ENCODE peak calls at places on chromosome 16, in seven cellular contexts. N is GM12891, I is GM12892, E is SK-N-SH, O is HepG2, X is K562, Y is GM12878. P is an unnamed sample.

GRCh38 chr16:12651765-12652531 is 151.7 kb downstream of the CPPED1 start:
- DNase-seq in E (no peak), N (no peak), I (no peak), O (no peak), X (no peak), Y (no peak), P (no peak)

GRCh38 chr16:75624921-75625334 is 1.8 kb upstream of the ADAT1 start:
- DNase-seq in O (peak), Y (no peak), I (no peak), N (no peak), E (no peak), X (peak), P (no peak)

GRCh38 chr16:30409125-30410060 is 2.0 kb downstream of the ZNF771 start:
- DNase-seq in N (peak), Y (peak), X (peak), I (peak), E (peak), O (peak), P (peak)

GRCh38 chr16:30112197-30113030 is 923 bp downstream of the GDPD3 start:
- DNase-seq in I (peak), N (no peak), X (peak), E (peak), Y (no peak), O (peak), P (no peak)

GRCh38 chr16:67662653-67663010 is 1.9 kb downstream of the PARD6A start:
- DNase-seq in I (no peak), X (no peak), O (no peak), N (no peak), Y (no peak), E (no peak), P (no peak)

GRCh38 chr16:7236824-7237410 is 95.7 kb upstream of the RBFOX1 start:
- DNase-seq in X (no peak), I (no peak), E (peak), O (no peak), N (no peak), Y (no peak), P (no peak)

GRCh38 chr16:58507195-58507962 is 7.4 kb downstream of the NDRG4 start:
- DNase-seq in N (no peak), E (no peak), I (no peak), X (no peak), O (no peak), Y (no peak), P (no peak)

GRCh38 chr16:77777745-77778144 is 10.6 kb upstream of the VAT1L start:
- DNase-seq in O (no peak), X (no peak), N (no peak), Y (no peak), I (no peak), E (no peak), P (no peak)

GRCh38 chr16:85536411-85537330 is 76.5 kb upstream of the GSE1 start:
- DNase-seq in Y (no peak), O (peak), X (no peak), N (no peak), I (no peak), E (no peak), P (no peak)
- TF ChIP-seq TAF1 in Y (no peak), O (peak), X (no peak), N (no peak), I (no peak), E (no peak), P (no peak)

GRCh38 chr16:28012031-28012445 is 51.5 kb downstream of the GSG1L start:
- DNase-seq in Y (no peak), X (peak), E (no peak), N (no peak), O (no peak), I (no peak), P (no peak)
- TF ChIP-seq TAF1 in Y (no peak), X (no peak), E (no peak), N (no peak), O (no peak), I (no peak), P (no peak)

GRCh38 chr16:4681471-4682083 is 11.8 kb upstream of the NUDT16L1 start:
- DNase-seq in X (no peak), Y (no peak), O (no peak), I (no peak), E (no peak), N (no peak), P (no peak)
- TF ChIP-seq TAF1 in X (no peak), Y (no peak), O (no peak), I (no peak), E (no peak), N (no peak), P (no peak)

GRCh38 chr16:5416013-5416412 is 318.4 kb upstream of the EEF2KMT start:
- DNase-seq in I (no peak), N (no peak), O (no peak), Y (no peak), E (no peak), X (no peak), P (no peak)

GRCh38 chr16:5415123-5415522 is 317.5 kb upstream of the EEF2KMT start:
- DNase-seq in I (no peak), E (no peak), X (no peak), Y (no peak), N (no peak), O (no peak), P (no peak)

DNA sequence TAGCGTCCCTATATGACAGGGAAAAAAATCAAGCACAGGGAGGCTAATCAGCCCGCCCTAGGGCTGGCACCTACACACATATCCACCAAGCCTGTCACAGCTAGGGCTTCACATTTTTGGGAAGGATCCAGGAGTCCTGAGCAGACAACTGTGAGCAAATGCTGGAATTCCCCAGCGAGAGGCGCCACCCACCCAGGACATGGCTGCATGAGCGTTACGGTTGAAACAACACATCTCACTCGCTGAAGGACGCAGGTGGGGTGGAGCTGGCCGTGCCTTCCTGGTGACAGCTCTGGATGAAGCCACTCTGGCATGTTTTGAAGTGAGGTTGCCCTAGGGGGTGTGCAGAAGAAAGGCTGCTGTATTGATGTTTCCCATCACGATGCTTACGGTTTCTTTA is 315.1 kb upstream of the EEF2KMT start:
- DNase-seq in I (no peak), N (no peak), O (no peak), X (no peak), E (peak), Y (no peak), P (no peak)
- TF ChIP-seq TAF1 in I (no peak), N (no peak), O (no peak), X (no peak), E (no peak), Y (no peak), P (no peak)

DNA sequence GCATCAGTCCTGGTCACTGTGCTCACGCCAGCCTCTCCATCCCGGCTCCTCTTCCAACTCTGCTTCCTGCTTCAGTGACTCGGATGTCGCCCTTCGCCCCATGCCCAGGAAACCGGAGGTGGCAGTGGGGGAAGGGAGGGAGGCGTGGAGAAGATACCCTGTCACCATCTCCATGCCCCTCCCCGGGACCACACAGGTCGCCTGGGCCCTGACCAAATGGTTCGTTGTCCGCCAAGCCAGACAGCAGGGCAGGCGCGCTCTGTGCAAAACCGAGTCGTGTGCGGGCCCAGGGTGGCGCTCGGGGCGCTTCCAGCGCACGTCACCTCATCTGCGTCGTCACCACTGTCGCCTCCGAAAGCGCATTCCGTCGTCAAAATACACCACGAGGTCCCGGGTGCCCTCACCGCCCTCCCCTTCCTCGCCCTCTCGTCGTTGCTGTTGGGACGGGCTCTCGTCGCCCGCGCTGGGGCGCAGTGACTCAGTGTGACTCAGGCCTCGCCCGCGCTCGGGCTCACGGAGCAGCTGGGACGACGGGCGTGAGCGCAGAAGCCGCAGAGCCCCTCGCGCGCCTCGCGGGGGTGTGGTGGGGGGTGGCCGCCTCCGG is 39.2 kb downstream of the ZNF778 start:
- DNase-seq in O (no peak), Y (no peak), E (peak), X (no peak), I (no peak), N (peak), P (peak)
- TF ChIP-seq TAF1 in O (no peak), Y (no peak), E (no peak), X (no peak), I (no peak), N (no peak), P (no peak)

GRCh38 chr16:1929105-1929504 is 10.9 kb upstream of the HS3ST6 start:
- DNase-seq in Y (no peak), E (peak), I (no peak), X (peak), O (no peak), N (no peak), P (no peak)
- TF ChIP-seq TAF1 in Y (no peak), E (no peak), I (no peak), X (no peak), O (no peak), N (no peak), P (no peak)

GRCh38 chr16:706189-707061 is 824 bp upstream of the FBXL16 start:
- DNase-seq in X (no peak), E (no peak), N (no peak), Y (no peak), O (no peak), I (no peak), P (peak)
- TF ChIP-seq TAF1 in X (no peak), E (no peak), N (no peak), Y (no peak), O (no peak), I (no peak), P (no peak)

DNA sequence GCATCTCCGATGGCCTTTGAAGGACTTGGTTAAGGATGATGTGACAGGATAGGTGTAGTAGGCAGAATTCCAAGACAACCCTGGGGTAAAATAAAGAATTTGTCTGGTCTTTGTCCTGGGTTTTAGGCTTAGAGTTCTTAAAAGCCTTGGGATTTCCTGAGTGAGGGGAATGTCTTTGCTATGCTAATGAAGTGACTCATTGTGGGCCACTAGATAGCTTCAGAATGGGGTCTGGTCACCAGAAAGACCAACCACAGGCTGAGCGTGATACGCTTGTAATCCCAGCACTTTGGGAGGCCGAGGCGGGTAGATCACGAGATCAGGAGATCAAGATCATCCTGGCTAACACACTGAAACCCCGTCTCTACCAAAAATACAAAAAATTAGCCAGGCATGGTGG is 182.8 kb upstream of the TOX3 start:
- DNase-seq in N (no peak), I (no peak), Y (no peak), X (no peak), O (no peak), E (no peak), P (no peak)
- TF ChIP-seq TAF1 in N (no peak), I (no peak), Y (no peak), X (no peak), O (no peak), E (no peak), P (no peak)

P was measured in H1.